ENCODE peak calls at places on chromosomes 13 and 19, in five cellular contexts. N is caudate nucleus, W is aorta, Z is foreskin keratinocyte, T is colonic mucosa. V is an unnamed sample.
A peak's percentile ranks its signal among the peaks of the same experiment; 100 is the strongest.

GRCh38 chr13:50318887-50319286 is 303.6 kb downstream of the KCNRG start:
- DNase-seq in T (no peak), Z (no peak), N (no peak), W (no peak), V (no peak)

GRCh38 chr13:41332829-41333228 is 21.8 kb downstream of the NAA16 start:
- DNase-seq in W (no peak), T (no peak), N (no peak), Z (no peak), V (no peak)

GRCh38 chr19:13799669-13800068 is 4.4 kb downstream of the ZSWIM4 start:
- DNase-seq in Z (no peak), N (no peak), T (no peak), W (no peak), V (no peak)

GRCh38 chr13:110128546-110128945 is 178.4 kb downstream of the COL4A1 start:
- DNase-seq in N (no peak), W (no peak), Z (no peak), T (no peak), V (no peak)

GRCh38 chr13:83881031-83881727 is 1.1 kb downstream of the SLITRK1 start:
- DNase-seq in Z (no peak), W (no peak), N (no peak), T (no peak), V (no peak)

GRCh38 chr13:24629320-24629719 is 50.9 kb upstream of the ATP12A start:
- DNase-seq in W (no peak), T (no peak), Z (no peak), N (no peak), V (no peak)

GRCh38 chr13:91014696-91015095 is 332.8 kb upstream of the MIR17HG start:
- DNase-seq in Z (no peak), T (no peak), N (no peak), W (no peak), V (no peak)

GRCh38 chr13:49295231-49295630 is 47.5 kb downstream of the CDADC1 start:
- DNase-seq in W (no peak), Z (no peak), N (no peak), T (no peak), V (no peak)

GRCh38 chr13:28618595-28618994 is 40.3 kb upstream of the POMP start:
- DNase-seq in N (no peak), T (no peak), W (no peak), Z (no peak), V (no peak)

GRCh38 chr13:40064154-40064713 is 408.8 kb downstream of the COG6 start:
- DNase-seq in Z (no peak), T (no peak), W (no peak), N (no peak), V (no peak)

GRCh38 chr13:114142640-114143490 is 10.4 kb upstream of the RASA3 start:
- DNase-seq in Z (peak; percentile 62), T (peak; percentile 69), N (no peak), W (peak; percentile 70), V (no peak)

GRCh38 chr13:46665630-46666482 is 112.9 kb downstream of the LRCH1 start:
- DNase-seq in N (no peak), T (peak; percentile 44), Z (no peak), W (no peak), V (no peak)

GRCh38 chr13:51590231-51590630 is 6.0 kb downstream of the WDFY2 start:
- DNase-seq in W (no peak), T (no peak), N (no peak), Z (no peak), V (no peak)

GRCh38 chr13:67736646-67737420 is 506.7 kb upstream of the PCDH9 start:
- DNase-seq in N (no peak), W (no peak), Z (no peak), T (peak; percentile 21), V (no peak)

GRCh38 chr13:77981191-77981925 is 62.7 kb upstream of the EDNRB start:
- DNase-seq in T (no peak), N (no peak), Z (peak; percentile 9), W (no peak), V (no peak)

GRCh38 chr13:32734511-32734910 is 148.3 kb downstream of the PDS5B start:
- DNase-seq in N (no peak), W (no peak), T (no peak), Z (peak; percentile 60), V (peak; percentile 52)

GRCh38 chr13:112638919-112639318 is 50.9 kb upstream of the ATP11A start:
- DNase-seq in N (no peak), Z (no peak), T (no peak), W (no peak), V (no peak)

GRCh38 chr13:40508112-40508511 is 158.3 kb downstream of the FOXO1 start:
- DNase-seq in Z (peak; percentile 60), N (no peak), T (no peak), W (no peak), V (no peak)

GRCh38 chr19:1088419-1089066 is 6.6 kb downstream of the POLR2E start:
- DNase-seq in Z (no peak), N (no peak), W (no peak), T (no peak), V (no peak)

GRCh38 chr19:47757617-47758432 is 12.5 kb downstream of the NOP53 start:
- DNase-seq in Z (no peak), N (no peak), W (no peak), T (peak; percentile 67), V (no peak)

GRCh38 chr13:101751488-101751887 is 299.0 kb downstream of the ITGBL1 start:
- DNase-seq in N (no peak), T (no peak), Z (peak; percentile 63), W (no peak), V (peak; percentile 59)

GRCh38 chr19:13781547-13781946 is 7.3 kb downstream of the C19orf53 start:
- DNase-seq in T (peak; percentile 83), W (peak; percentile 93), N (no peak), Z (no peak), V (peak; percentile 83)

GRCh38 chr19:4241824-4242430 is 5.0 kb upstream of the YJU2 start:
- DNase-seq in W (no peak), N (no peak), T (no peak), Z (no peak), V (no peak)

GRCh38 chr13:80612804-80613203 is 271.9 kb upstream of the SPRY2 start:
- DNase-seq in T (no peak), N (no peak), Z (no peak), W (no peak), V (no peak)

GRCh38 chr13:40146063-40146462 is 490.6 kb downstream of the COG6 start:
- DNase-seq in W (no peak), N (no peak), Z (no peak), T (no peak), V (no peak)

GRCh38 chr13:105616313-105617075 is 919.0 kb downstream of the EFNB2 start:
- DNase-seq in Z (no peak), N (no peak), W (no peak), T (no peak), V (no peak)

GRCh38 chr13:99977334-99977911 is 4.2 kb upstream of the ZIC2 start:
- DNase-seq in T (no peak), Z (no peak), W (no peak), N (no peak), V (no peak)

DNA sequence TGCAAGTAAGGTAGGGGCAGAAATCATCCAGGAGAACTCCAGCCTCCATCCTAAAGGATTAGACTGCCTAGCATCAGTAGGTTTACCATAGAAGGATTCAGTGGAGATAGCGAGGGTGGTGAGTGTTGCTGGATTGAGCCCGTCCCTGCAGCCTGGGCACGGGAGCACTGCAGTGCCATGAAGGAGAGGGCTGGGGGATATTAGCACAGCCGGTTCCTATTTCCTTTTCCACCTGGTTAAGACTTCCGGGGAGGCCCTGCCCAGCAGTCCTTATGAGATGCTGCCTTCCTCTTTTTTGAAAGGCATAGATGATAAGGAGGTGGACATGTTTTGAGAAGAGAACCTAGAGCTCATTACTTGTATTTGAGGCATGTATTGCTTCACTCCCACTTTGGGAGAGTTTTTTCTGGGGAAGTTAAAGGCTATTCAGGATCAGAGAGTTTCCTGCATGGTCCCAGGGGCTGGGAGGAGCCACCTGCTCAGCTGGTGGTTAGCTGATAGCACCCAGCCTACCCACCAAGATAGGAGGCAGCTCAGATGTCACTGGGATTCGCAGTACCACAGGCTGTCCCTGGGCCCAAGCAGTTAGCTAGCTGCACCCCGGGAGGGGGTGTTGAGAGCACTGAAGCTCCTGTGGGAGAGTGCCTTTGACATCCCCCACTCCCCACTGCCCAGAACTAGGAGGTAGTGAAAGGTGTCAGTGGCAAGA is 17.2 kb downstream of the ACTN4 start:
- DNase-seq in N (no peak), T (no peak), W (no peak), Z (no peak), V (no peak)
- H3K27ac ChIP-seq in N (peak overlapping the region; percentile 92), T (peak overlapping the region; percentile 95), W (peak overlapping the region; percentile 100), Z (peak overlapping the region; percentile 23), V (peak overlapping the region; percentile 87)

GRCh38 chr19:18320865-18321728 is 1.8 kb downstream of the LSM4 start:
- DNase-seq in W (no peak), N (no peak), Z (no peak), T (peak; percentile 88), V (no peak)

GRCh38 chr19:18322318-18322758 is 538 bp downstream of the LSM4 start:
- DNase-seq in N (no peak), T (peak; percentile 87), Z (peak; percentile 14), W (no peak), V (peak; percentile 67)

GRCh38 chr19:18319591-18320135 is 3.2 kb downstream of the LSM4 start:
- DNase-seq in T (peak; percentile 92), W (no peak), Z (no peak), N (no peak), V (no peak)

GRCh38 chr19:18322759-18323460 is at the start of gene LSM4:
- DNase-seq in Z (peak; percentile 89), W (peak; percentile 99), T (peak; percentile 99), N (peak; percentile 94), V (peak; percentile 99)

GRCh38 chr19:18321729-18322091 is 1.2 kb downstream of the LSM4 start:
- DNase-seq in T (no peak), Z (no peak), N (no peak), W (no peak), V (no peak)
- H3K27ac ChIP-seq in T (peak overlapping the region; percentile 89), Z (peak overlapping the region; percentile 50), N (no peak overlapping the region), W (no peak overlapping the region), V (peak overlapping the region; percentile 87)

GRCh38 chr19:11540642-11541041 is 2.0 kb downstream of the CNN1 start:
- DNase-seq in Z (no peak), T (no peak), W (no peak), N (no peak), V (no peak)
- H3K27ac ChIP-seq in Z (no peak overlapping the region), T (no peak overlapping the region), W (peak overlapping the region; percentile 41), N (no peak overlapping the region), V (no peak overlapping the region)

GRCh38 chr19:3062165-3063105 is at the start of gene TLE5:
- DNase-seq in T (peak; percentile 70), Z (no peak), W (peak; percentile 88), N (no peak), V (peak; percentile 45)

GRCh38 chr19:3066482-3067049 is 4.3 kb upstream of the TLE5 start:
- DNase-seq in T (no peak), W (no peak), Z (no peak), N (no peak), V (no peak)

GRCh38 chr19:3061214-3062161 is 807 bp downstream of the TLE5 start:
- DNase-seq in T (peak; percentile 67), W (peak; percentile 82), Z (no peak), N (peak; percentile 31), V (peak; percentile 35)

GRCh38 chr19:3065675-3066357 is 3.5 kb upstream of the TLE5 start:
- DNase-seq in W (no peak), N (no peak), T (peak; percentile 46), Z (no peak), V (no peak)

DNA sequence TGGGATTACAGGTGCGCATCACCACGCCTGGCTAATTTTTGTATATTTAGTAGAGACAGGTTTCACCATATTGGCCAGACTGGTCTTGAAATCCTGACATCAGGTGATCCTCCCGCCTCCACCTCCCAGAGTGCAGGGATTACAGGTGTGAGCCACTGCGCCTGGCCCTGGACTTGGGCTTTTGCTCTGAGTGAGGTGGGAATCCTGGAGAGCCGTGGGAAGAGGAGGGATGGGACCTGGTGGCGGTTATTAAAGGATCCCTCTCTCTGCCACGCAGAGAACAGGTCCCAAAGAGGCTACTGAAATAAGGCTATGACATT is 1.7 kb upstream of the TLE5 start:
- DNase-seq in T (no peak), N (no peak), Z (no peak), W (no peak), V (no peak)
- H3K27ac ChIP-seq in T (no peak overlapping the region), N (no peak overlapping the region), Z (no peak overlapping the region), W (no peak overlapping the region), V (peak overlapping the region; percentile 100)